ENCODE peak calls at places on chromosomes 16 and 17, in eight cellular contexts. One of them, this sample, is unnamed.

GRCh38 chr17:34408439-34408838 is 45.4 kb upstream of the CCL1 start:
- DNase-seq in GM12865: no peak
- DNase-seq in brain microvascular endothelial cell: no peak
- DNase-seq in A549: no peak
- DNase-seq in AG10803: no peak
- DNase-seq in RWPE2: no peak
- DNase-seq in GM23248: no peak
- DNase-seq in BJ: no peak
- DNase-seq in this sample: no peak

GRCh38 chr16:57260294-57260929 is 15.4 kb downstream of the ARL2BP start:
- DNase-seq in GM12865: peak; percentile 66
- DNase-seq in brain microvascular endothelial cell: peak; percentile 66
- DNase-seq in A549: no peak
- DNase-seq in AG10803: peak; percentile 50
- DNase-seq in RWPE2: peak; percentile 68
- DNase-seq in GM23248: peak; percentile 79
- DNase-seq in BJ: peak; percentile 15
- DNase-seq in this sample: peak; percentile 71

GRCh38 chr17:6495450-6496115 is 51.3 kb downstream of the PIMREG start:
- DNase-seq in GM12865: no peak
- DNase-seq in brain microvascular endothelial cell: no peak
- DNase-seq in A549: no peak
- DNase-seq in AG10803: no peak
- DNase-seq in RWPE2: peak; percentile 23
- DNase-seq in GM23248: no peak
- DNase-seq in BJ: no peak
- DNase-seq in this sample: no peak

GRCh38 chr16:68005786-68006286 is 6.6 kb upstream of the DPEP2 start:
- DNase-seq in GM12865: peak; percentile 75
- DNase-seq in brain microvascular endothelial cell: no peak
- DNase-seq in A549: no peak
- DNase-seq in AG10803: no peak
- DNase-seq in RWPE2: no peak
- DNase-seq in GM23248: no peak
- DNase-seq in BJ: no peak
- DNase-seq in this sample: no peak

GRCh38 chr16:81520151-81520470 is 75.5 kb downstream of the CMIP start:
- DNase-seq in GM12865: no peak
- DNase-seq in brain microvascular endothelial cell: no peak
- DNase-seq in A549: no peak
- DNase-seq in AG10803: no peak
- DNase-seq in RWPE2: no peak
- DNase-seq in GM23248: no peak
- DNase-seq in BJ: no peak
- DNase-seq in this sample: no peak

GRCh38 chr16:79381552-79382042 is 218.9 kb downstream of the MAF start:
- DNase-seq in GM12865: no peak
- DNase-seq in brain microvascular endothelial cell: no peak
- DNase-seq in A549: no peak
- DNase-seq in AG10803: no peak
- DNase-seq in RWPE2: no peak
- DNase-seq in GM23248: no peak
- DNase-seq in BJ: no peak
- DNase-seq in this sample: no peak

GRCh38 chr17:47704116-47704515 is 10.2 kb downstream of the TBKBP1 start:
- DNase-seq in GM12865: no peak
- DNase-seq in brain microvascular endothelial cell: no peak
- DNase-seq in A549: no peak
- DNase-seq in AG10803: no peak
- DNase-seq in RWPE2: no peak
- DNase-seq in GM23248: no peak
- DNase-seq in BJ: no peak
- DNase-seq in this sample: no peak

GRCh38 chr16:21608647-21609328 is 9.4 kb downstream of the METTL9 start:
- DNase-seq in GM12865: peak; percentile 27
- DNase-seq in brain microvascular endothelial cell: no peak
- DNase-seq in A549: no peak
- DNase-seq in AG10803: peak; percentile 78
- DNase-seq in RWPE2: no peak
- DNase-seq in GM23248: peak; percentile 55
- DNase-seq in BJ: no peak
- DNase-seq in this sample: no peak

GRCh38 chr16:46612121-46612520 is 9.1 kb downstream of the SHCBP1 start:
- DNase-seq in GM12865: peak; percentile 69
- DNase-seq in brain microvascular endothelial cell: no peak
- DNase-seq in A549: no peak
- DNase-seq in AG10803: no peak
- DNase-seq in RWPE2: no peak
- DNase-seq in GM23248: no peak
- DNase-seq in BJ: no peak
- DNase-seq in this sample: no peak

GRCh38 chr16:89700100-89700648 is 1.3 kb downstream of the SPATA2L start:
- DNase-seq in GM12865: peak; percentile 99
- DNase-seq in brain microvascular endothelial cell: peak; percentile 96
- DNase-seq in A549: peak; percentile 99
- DNase-seq in AG10803: peak; percentile 95
- DNase-seq in RWPE2: peak; percentile 100
- DNase-seq in GM23248: peak; percentile 100
- DNase-seq in BJ: peak; percentile 81
- DNase-seq in this sample: peak; percentile 90

GRCh38 chr16:66534376-66534799 is 15.5 kb downstream of the TK2 start:
- DNase-seq in GM12865: no peak
- DNase-seq in brain microvascular endothelial cell: no peak
- DNase-seq in A549: no peak
- DNase-seq in AG10803: no peak
- DNase-seq in RWPE2: no peak
- DNase-seq in GM23248: no peak
- DNase-seq in BJ: no peak
- DNase-seq in this sample: no peak

GRCh38 chr17:51640108-51640622 is 379.8 kb downstream of the UTP18 start:
- DNase-seq in GM12865: peak; percentile 17
- DNase-seq in brain microvascular endothelial cell: no peak
- DNase-seq in A549: peak; percentile 85
- DNase-seq in AG10803: no peak
- DNase-seq in RWPE2: no peak
- DNase-seq in GM23248: no peak
- DNase-seq in BJ: no peak
- DNase-seq in this sample: no peak

GRCh38 chr17:8104911-8105310 is 13.4 kb downstream of the ALOXE3 start:
- DNase-seq in GM12865: no peak
- DNase-seq in brain microvascular endothelial cell: no peak
- DNase-seq in A549: no peak
- DNase-seq in AG10803: no peak
- DNase-seq in RWPE2: no peak
- DNase-seq in GM23248: no peak
- DNase-seq in BJ: no peak
- DNase-seq in this sample: no peak
- H3K4me3 ChIP-seq in GM12865: no peak overlapping the region
- H3K4me3 ChIP-seq in brain microvascular endothelial cell: no peak overlapping the region
- H3K4me3 ChIP-seq in A549: no peak overlapping the region
- H3K4me3 ChIP-seq in AG10803: no peak overlapping the region
- H3K4me3 ChIP-seq in RWPE2: no peak overlapping the region
- H3K4me3 ChIP-seq in GM23248: no peak overlapping the region
- H3K4me3 ChIP-seq in BJ: no peak overlapping the region
- H3K4me3 ChIP-seq in this sample: no peak overlapping the region

DNA sequence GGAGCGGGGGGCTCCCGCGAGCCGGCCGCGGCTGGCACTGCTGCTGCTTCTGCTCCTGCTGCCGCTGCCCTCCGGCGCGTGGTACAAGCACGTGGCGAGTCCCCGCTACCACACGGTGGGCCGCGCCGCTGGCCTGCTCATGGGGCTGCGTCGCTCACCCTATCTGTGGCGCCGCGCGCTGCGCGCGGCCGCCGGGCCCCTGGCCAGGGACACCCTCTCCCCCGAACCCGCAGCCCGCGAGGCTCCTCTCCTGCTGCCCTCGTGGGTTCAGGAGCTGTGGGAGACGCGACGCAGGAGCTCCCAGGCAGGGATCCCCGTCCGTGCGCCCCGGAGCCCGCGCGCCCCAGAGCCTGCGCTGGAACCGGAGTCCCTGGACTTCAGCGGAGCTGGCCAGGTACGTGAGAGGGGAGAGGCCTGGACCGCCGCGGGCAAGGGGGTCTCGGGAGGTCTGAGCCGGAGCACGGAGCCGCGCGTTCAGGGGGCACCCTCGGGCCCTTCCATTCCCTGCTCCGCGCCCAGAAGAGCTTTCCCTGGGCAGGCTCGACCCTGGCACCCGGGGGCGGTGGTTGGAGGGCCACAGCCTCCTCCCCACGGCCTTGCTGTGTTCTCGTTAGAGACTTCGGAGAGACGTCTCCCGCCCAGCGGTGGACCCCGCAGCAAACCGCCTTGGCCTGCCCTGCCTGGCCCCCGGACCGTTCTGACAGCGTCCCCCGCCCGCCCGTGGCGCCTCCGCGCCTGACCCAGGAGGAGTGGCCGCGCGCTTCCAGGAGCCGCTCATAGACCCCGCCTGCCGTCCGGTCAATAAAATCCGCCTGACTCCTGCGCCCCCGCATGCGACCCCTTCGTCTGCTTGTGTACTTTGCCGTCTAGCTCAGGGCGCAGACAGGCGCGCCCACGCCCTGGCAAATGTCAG is 590 bp downstream of the NPW start:
- DNase-seq in GM12865: no peak
- DNase-seq in brain microvascular endothelial cell: no peak
- DNase-seq in A549: no peak
- DNase-seq in AG10803: no peak
- DNase-seq in RWPE2: no peak
- DNase-seq in GM23248: peak; percentile 38
- DNase-seq in BJ: no peak
- DNase-seq in this sample: no peak
- H3K4me3 ChIP-seq in GM12865: no peak overlapping the region
- H3K4me3 ChIP-seq in brain microvascular endothelial cell: peak overlapping the region; percentile 39
- H3K4me3 ChIP-seq in A549: no peak overlapping the region
- H3K4me3 ChIP-seq in AG10803: no peak overlapping the region
- H3K4me3 ChIP-seq in RWPE2: peak overlapping the region; percentile 3
- H3K4me3 ChIP-seq in GM23248: no peak overlapping the region
- H3K4me3 ChIP-seq in BJ: no peak overlapping the region
- H3K4me3 ChIP-seq in this sample: no peak overlapping the region

DNA sequence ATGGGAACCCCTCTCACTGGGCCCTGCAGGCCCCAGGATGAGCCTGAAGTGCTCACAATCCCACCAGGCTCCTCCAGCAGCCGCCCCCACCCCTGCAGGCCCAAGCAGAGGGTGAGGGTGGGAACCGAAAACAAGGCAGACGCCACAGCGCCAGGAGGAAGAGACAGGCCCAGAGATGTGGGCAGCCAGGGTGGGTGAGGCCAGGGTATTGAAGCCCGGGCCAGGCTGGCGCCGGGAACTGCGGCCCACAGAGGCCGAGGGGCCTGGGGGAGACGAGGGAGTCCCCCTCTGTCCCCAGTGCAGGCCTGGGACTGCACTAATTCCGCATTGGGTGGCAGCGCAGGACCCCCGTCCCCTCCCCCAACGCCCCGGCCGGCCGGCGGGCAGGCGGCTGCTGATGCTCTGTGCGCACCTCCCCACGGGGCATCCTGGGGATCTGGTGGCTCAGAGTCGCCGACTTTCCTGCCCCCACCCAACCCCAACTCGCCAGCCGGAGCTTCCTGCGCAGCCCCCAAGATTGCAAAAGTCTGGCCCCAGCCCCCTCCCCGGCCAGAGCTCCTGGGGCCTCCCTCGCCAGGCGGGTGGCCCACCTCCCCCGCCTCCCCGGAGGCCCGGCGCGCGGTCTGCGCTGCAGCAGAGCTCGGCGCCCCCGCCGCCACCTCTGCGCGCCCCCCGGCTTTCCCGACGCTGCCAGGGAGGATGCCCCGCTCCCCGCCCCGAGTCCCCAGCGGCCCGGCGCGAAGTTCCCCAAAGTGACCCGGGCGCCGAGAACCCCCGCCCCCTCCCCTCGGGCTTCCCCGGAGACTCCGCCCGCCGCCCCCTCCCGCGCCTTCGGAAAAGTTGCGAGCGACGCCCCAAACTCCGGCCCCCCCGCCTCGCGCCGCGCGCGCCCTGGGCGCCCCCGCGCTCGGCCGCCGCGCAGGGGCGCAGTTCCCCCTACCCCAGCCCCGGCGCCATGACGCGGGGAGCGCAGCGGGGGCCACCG is 107.8 kb downstream of the ENGASE start:
- DNase-seq in GM12865: no peak
- DNase-seq in brain microvascular endothelial cell: no peak
- DNase-seq in A549: no peak
- DNase-seq in AG10803: no peak
- DNase-seq in RWPE2: no peak
- DNase-seq in GM23248: no peak
- DNase-seq in BJ: no peak
- DNase-seq in this sample: no peak
- H3K4me3 ChIP-seq in GM12865: no peak overlapping the region
- H3K4me3 ChIP-seq in brain microvascular endothelial cell: no peak overlapping the region
- H3K4me3 ChIP-seq in A549: peak overlapping the region; percentile 43
- H3K4me3 ChIP-seq in AG10803: no peak overlapping the region
- H3K4me3 ChIP-seq in RWPE2: no peak overlapping the region
- H3K4me3 ChIP-seq in GM23248: no peak overlapping the region
- H3K4me3 ChIP-seq in BJ: no peak overlapping the region
- H3K4me3 ChIP-seq in this sample: no peak overlapping the region

GRCh38 chr17:77540975-77541374 is 400.2 kb downstream of the SEC14L1 start:
- DNase-seq in GM12865: no peak
- DNase-seq in brain microvascular endothelial cell: no peak
- DNase-seq in A549: no peak
- DNase-seq in AG10803: no peak
- DNase-seq in RWPE2: no peak
- DNase-seq in GM23248: no peak
- DNase-seq in BJ: no peak
- DNase-seq in this sample: no peak
- H3K4me3 ChIP-seq in GM12865: no peak overlapping the region
- H3K4me3 ChIP-seq in brain microvascular endothelial cell: no peak overlapping the region
- H3K4me3 ChIP-seq in A549: no peak overlapping the region
- H3K4me3 ChIP-seq in AG10803: no peak overlapping the region
- H3K4me3 ChIP-seq in RWPE2: no peak overlapping the region
- H3K4me3 ChIP-seq in GM23248: no peak overlapping the region
- H3K4me3 ChIP-seq in BJ: no peak overlapping the region
- H3K4me3 ChIP-seq in this sample: no peak overlapping the region

GRCh38 chr17:29295420-29295819 is 1.5 kb upstream of the NUFIP2 start:
- DNase-seq in GM12865: no peak
- DNase-seq in brain microvascular endothelial cell: no peak
- DNase-seq in A549: no peak
- DNase-seq in AG10803: no peak
- DNase-seq in RWPE2: no peak
- DNase-seq in GM23248: no peak
- DNase-seq in BJ: no peak
- DNase-seq in this sample: no peak
- H3K4me3 ChIP-seq in GM12865: no peak overlapping the region
- H3K4me3 ChIP-seq in brain microvascular endothelial cell: no peak overlapping the region
- H3K4me3 ChIP-seq in A549: no peak overlapping the region
- H3K4me3 ChIP-seq in AG10803: no peak overlapping the region
- H3K4me3 ChIP-seq in RWPE2: no peak overlapping the region
- H3K4me3 ChIP-seq in GM23248: no peak overlapping the region
- H3K4me3 ChIP-seq in BJ: no peak overlapping the region
- H3K4me3 ChIP-seq in this sample: no peak overlapping the region

DNA sequence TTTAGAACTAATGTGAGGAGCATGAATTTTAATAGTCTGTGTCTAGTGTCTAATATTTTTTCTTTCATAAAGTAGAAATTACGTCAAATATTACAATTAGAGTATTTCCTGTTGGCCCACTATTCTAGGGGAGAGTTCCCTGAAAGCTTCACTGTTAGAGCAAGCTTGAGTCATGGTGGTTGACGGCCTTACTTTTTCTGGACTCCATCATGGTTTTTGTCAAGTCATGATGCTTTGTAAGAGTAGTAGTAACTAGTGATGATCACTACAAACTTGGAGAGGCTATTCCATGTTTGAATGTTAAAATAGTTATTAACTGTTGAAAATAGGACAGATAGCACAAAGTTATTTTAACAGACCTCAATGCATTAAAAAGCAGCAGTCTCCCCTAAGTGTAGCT is 1.7 kb downstream of the PSMD11 start:
- DNase-seq in GM12865: peak; percentile 10
- DNase-seq in brain microvascular endothelial cell: peak; percentile 28
- DNase-seq in A549: peak; percentile 30
- DNase-seq in AG10803: peak; percentile 10
- DNase-seq in RWPE2: no peak
- DNase-seq in GM23248: peak; percentile 50
- DNase-seq in BJ: no peak
- DNase-seq in this sample: no peak
- H3K4me3 ChIP-seq in GM12865: peak overlapping the region; percentile 91
- H3K4me3 ChIP-seq in brain microvascular endothelial cell: peak overlapping the region; percentile 75
- H3K4me3 ChIP-seq in A549: peak overlapping the region; percentile 92
- H3K4me3 ChIP-seq in AG10803: peak overlapping the region; percentile 91
- H3K4me3 ChIP-seq in RWPE2: no peak overlapping the region
- H3K4me3 ChIP-seq in GM23248: peak overlapping the region; percentile 100
- H3K4me3 ChIP-seq in BJ: no peak overlapping the region
- H3K4me3 ChIP-seq in this sample: no peak overlapping the region

This sample was measured in kidney epithelial cell.